ENCODE peak calls at places on chromosome 4, in nine cellular contexts. M, T, P, S, N, B, F, E and A are unnamed samples.
A peak's percentile ranks its signal among the peaks of the same experiment; 100 is the strongest.

GRCh38 chr4:156598138-156598681 is 373.4 kb downstream of the PDGFC start:
- DNase-seq in M (peak; percentile 37), T (peak; percentile 95), P (no peak), S (peak; percentile 24), N (no peak), B (peak; percentile 64), F (peak; percentile 44), E (no peak), A (no peak)

GRCh38 chr4:101284546-101284945 is 62.8 kb downstream of the PPP3CA start:
- DNase-seq in M (no peak), T (no peak), P (no peak), S (no peak), N (no peak), B (no peak), F (no peak), E (no peak), A (no peak)

GRCh38 chr4:163332526-163333405 is at the start of gene NPY1R:
- DNase-seq in M (peak; percentile 68), T (peak; percentile 82), P (peak; percentile 4), S (peak; percentile 36), N (peak; percentile 82), B (peak; percentile 91), F (peak; percentile 80), E (peak; percentile 80), A (peak; percentile 14)

GRCh38 chr4:17085416-17085815 is 187.0 kb upstream of the LDB2 start:
- DNase-seq in M (no peak), T (no peak), P (no peak), S (no peak), N (no peak), B (no peak), F (no peak), E (no peak), A (no peak)

GRCh38 chr4:56186808-56187523 is 200.3 kb downstream of the AASDH start:
- DNase-seq in M (no peak), T (no peak), P (no peak), S (no peak), N (no peak), B (no peak), F (no peak), E (no peak), A (no peak)

GRCh38 chr4:165312506-165312905 is 15.0 kb upstream of the MSMO1 start:
- DNase-seq in M (no peak), T (peak; percentile 9), P (no peak), S (no peak), N (no peak), B (no peak), F (no peak), E (no peak), A (no peak)

GRCh38 chr4:40577588-40578253 is 51.9 kb downstream of the RBM47 start:
- DNase-seq in M (no peak), T (no peak), P (no peak), S (no peak), N (no peak), B (no peak), F (no peak), E (no peak), A (no peak)

GRCh38 chr4:5526070-5526831 is 182.1 kb downstream of the EVC2 start:
- DNase-seq in M (no peak), T (no peak), P (no peak), S (no peak), N (no peak), B (no peak), F (no peak), E (no peak), A (no peak)

GRCh38 chr4:95528388-95528787 is 20.4 kb downstream of the UNC5C start:
- DNase-seq in M (no peak), T (no peak), P (no peak), S (no peak), N (no peak), B (no peak), F (no peak), E (no peak), A (no peak)

DNA sequence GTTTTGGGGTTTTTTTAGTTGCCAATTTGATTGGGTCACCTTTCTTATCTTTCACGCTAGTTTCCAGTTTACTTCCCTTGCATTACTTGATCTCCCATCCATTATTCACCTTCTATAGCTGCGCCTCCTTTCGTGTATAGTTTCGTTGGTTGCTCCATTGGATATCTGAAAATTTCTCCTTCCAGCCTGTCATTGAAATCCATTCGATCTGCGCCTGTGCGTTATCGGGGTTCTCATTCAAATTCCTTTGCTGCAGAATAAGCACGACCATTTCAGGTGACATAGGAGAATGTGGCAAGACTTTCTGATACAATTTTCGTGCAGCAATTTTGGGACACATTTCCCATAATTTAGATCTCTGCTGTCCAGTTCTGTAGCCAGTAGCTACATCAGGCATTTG is 826 bp downstream of the TRAPPC11 start:
- DNase-seq in M (no peak), T (no peak), P (no peak), S (no peak), N (no peak), B (peak; percentile 23), F (no peak), E (no peak), A (no peak)
- H3K27ac ChIP-seq in M (peak overlapping the region; percentile 97), T (peak overlapping the region; percentile 87), P (peak overlapping the region; percentile 50), S (no peak overlapping the region), N (peak overlapping the region; percentile 96), B (peak overlapping the region; percentile 88), F (no peak overlapping the region), E (peak overlapping the region; percentile 90), A (peak overlapping the region; percentile 72)

GRCh38 chr4:19540859-19541258 is 710.8 kb upstream of the SLIT2 start:
- DNase-seq in M (no peak), T (no peak), P (peak; percentile 64), S (no peak), N (no peak), B (no peak), F (no peak), E (no peak), A (no peak)
- H3K27ac ChIP-seq in M (no peak overlapping the region), T (no peak overlapping the region), P (peak overlapping the region; percentile 50), S (no peak overlapping the region), N (no peak overlapping the region), B (no peak overlapping the region), F (no peak overlapping the region), E (no peak overlapping the region), A (no peak overlapping the region)

GRCh38 chr4:21386166-21386780 is 562.3 kb downstream of the KCNIP4 start:
- DNase-seq in M (no peak), T (no peak), P (no peak), S (no peak), N (no peak), B (no peak), F (no peak), E (no peak), A (no peak)

GRCh38 chr4:21385706-21386105 is 562.9 kb downstream of the KCNIP4 start:
- DNase-seq in M (no peak), T (no peak), P (no peak), S (no peak), N (no peak), B (no peak), F (no peak), E (no peak), A (no peak)

GRCh38 chr4:21380861-21381260 is 567.7 kb downstream of the KCNIP4 start:
- DNase-seq in M (no peak), T (no peak), P (no peak), S (no peak), N (no peak), B (no peak), F (no peak), E (no peak), A (no peak)
- H3K27ac ChIP-seq in M (no peak overlapping the region), T (no peak overlapping the region), P (no peak overlapping the region), S (no peak overlapping the region), N (no peak overlapping the region), B (no peak overlapping the region), F (no peak overlapping the region), E (no peak overlapping the region), A (no peak overlapping the region)

GRCh38 chr4:1723131-1723801 is 1.9 kb downstream of the TACC3 start:
- DNase-seq in M (no peak), T (no peak), P (peak; percentile 94), S (no peak), N (no peak), B (no peak), F (no peak), E (no peak), A (no peak)
- H3K27ac ChIP-seq in M (no peak overlapping the region), T (no peak overlapping the region), P (peak overlapping the region; percentile 90), S (no peak overlapping the region), N (peak overlapping the region; percentile 72), B (peak overlapping the region; percentile 90), F (no peak overlapping the region), E (peak overlapping the region; percentile 97), A (no peak overlapping the region)

GRCh38 chr4:184329235-184330007 is 111.7 kb upstream of the ENPP6 start:
- DNase-seq in M (no peak), T (no peak), P (no peak), S (no peak), N (no peak), B (no peak), F (no peak), E (no peak), A (no peak)
- H3K27ac ChIP-seq in M (no peak overlapping the region), T (no peak overlapping the region), P (peak overlapping the region; percentile 82), S (no peak overlapping the region), N (peak overlapping the region; percentile 59), B (no peak overlapping the region), F (no peak overlapping the region), E (peak overlapping the region; percentile 84), A (peak overlapping the region; percentile 86)

GRCh38 chr4:1345905-1346780 is 865 bp upstream of the UVSSA start:
- DNase-seq in M (peak; percentile 51), T (peak; percentile 40), P (peak; percentile 71), S (no peak), N (peak; percentile 82), B (peak; percentile 72), F (peak; percentile 76), E (peak; percentile 87), A (no peak)

GRCh38 chr4:1348014-1348513 is 1.1 kb downstream of the UVSSA start:
- DNase-seq in M (no peak), T (no peak), P (no peak), S (no peak), N (no peak), B (no peak), F (no peak), E (peak; percentile 58), A (no peak)

GRCh38 chr4:1348746-1349145 is 1.7 kb downstream of the UVSSA start:
- DNase-seq in M (no peak), T (no peak), P (no peak), S (no peak), N (no peak), B (no peak), F (no peak), E (peak; percentile 71), A (no peak)

GRCh38 chr4:1346781-1347409 is at the start of gene UVSSA:
- DNase-seq in M (peak; percentile 100), T (peak; percentile 99), P (peak; percentile 99), S (peak; percentile 99), N (peak; percentile 100), B (peak; percentile 99), F (peak; percentile 100), E (peak; percentile 100), A (peak; percentile 97)

GRCh38 chr4:1347410-1347864 is 429 bp downstream of the UVSSA start:
- DNase-seq in M (peak; percentile 79), T (peak; percentile 79), P (peak; percentile 70), S (peak; percentile 55), N (peak; percentile 92), B (peak; percentile 64), F (peak; percentile 90), E (peak; percentile 92), A (no peak)
- H3K27ac ChIP-seq in M (peak overlapping the region; percentile 97), T (peak overlapping the region; percentile 94), P (peak overlapping the region; percentile 51), S (peak overlapping the region; percentile 93), N (peak overlapping the region; percentile 100), B (peak overlapping the region; percentile 93), F (peak overlapping the region; percentile 97), E (peak overlapping the region; percentile 100), A (peak overlapping the region; percentile 98)